ENCODE peak calls at places on chromosomes 3 and 15, in seven cellular contexts. I is mesendoderm, O is neuronal stem cell, Q is H1, J is mesenchymal stem cell, R is H9, S is trophoblast cell. H is an unnamed sample.
A peak's percentile ranks its signal among the peaks of the same experiment; 100 is the strongest.

GRCh38 chr15:68584704-68585573 is 6.1 kb downstream of the CORO2B start:
- DNase-seq in I (no peak), O (no peak), Q (no peak), J (no peak), R (no peak), S (no peak), H (no peak)

GRCh38 chr3:138103466-138103865 is 11.9 kb downstream of the DZIP1L start:
- DNase-seq in I (no peak), O (no peak), Q (no peak), J (no peak), R (no peak), S (no peak), H (no peak)

GRCh38 chr15:51093865-51094605 is 671 bp downstream of the TNFAIP8L3 start:
- DNase-seq in I (peak; percentile 33), O (no peak), Q (no peak), J (no peak), R (no peak), S (no peak), H (no peak)

GRCh38 chr15:83837946-83838571 is 184.1 kb downstream of the ADAMTSL3 start:
- DNase-seq in I (peak; percentile 67), O (peak; percentile 23), Q (peak; percentile 36), J (peak; percentile 17), R (peak; percentile 67), S (no peak), H (peak; percentile 14)

GRCh38 chr3:116051040-116051439 is 394.2 kb downstream of the LSAMP start:
- DNase-seq in I (no peak), O (no peak), Q (no peak), J (no peak), R (no peak), S (no peak), H (no peak)

GRCh38 chr3:16477501-16477900 is 36.0 kb downstream of the RFTN1 start:
- DNase-seq in I (no peak), O (no peak), Q (no peak), J (peak; percentile 73), R (no peak), S (no peak), H (peak; percentile 49)

GRCh38 chr3:34152641-34153040 is 354.2 kb downstream of the PDCD6IP start:
- DNase-seq in I (no peak), O (no peak), Q (no peak), J (no peak), R (no peak), S (no peak), H (no peak)

GRCh38 chr3:115169808-115170207 is 22.7 kb upstream of the ZBTB20 start:
- DNase-seq in I (no peak), O (no peak), Q (no peak), J (no peak), R (no peak), S (no peak), H (no peak)

GRCh38 chr15:64635486-64635815 is 139.9 kb downstream of the RBPMS2 start:
- DNase-seq in I (peak; percentile 69), O (peak; percentile 6), Q (no peak), J (peak; percentile 90), R (no peak), S (no peak), H (peak; percentile 86)

GRCh38 chr15:101718896-101719295 is 5.4 kb downstream of the TARS3 start:
- DNase-seq in I (no peak), O (no peak), Q (no peak), J (no peak), R (no peak), S (no peak), H (no peak)

GRCh38 chr3:133362539-133362938 is 37.3 kb upstream of the BFSP2 start:
- DNase-seq in I (no peak), O (no peak), Q (no peak), J (no peak), R (no peak), S (no peak), H (no peak)

GRCh38 chr3:46991406-46992165 is 12.1 kb downstream of the NBEAL2 start:
- DNase-seq in I (no peak), O (no peak), Q (no peak), J (no peak), R (no peak), S (no peak), H (no peak)

GRCh38 chr15:68352401-68353062 is 75.0 kb downstream of the FEM1B start:
- DNase-seq in I (no peak), O (no peak), Q (no peak), J (peak; percentile 98), R (no peak), S (peak; percentile 7), H (peak; percentile 98)

GRCh38 chr3:146125946-146126345 is 35.0 kb downstream of the PLOD2 start:
- DNase-seq in I (no peak), O (no peak), Q (no peak), J (peak; percentile 87), R (no peak), S (no peak), H (peak; percentile 94)

GRCh38 chr15:91238664-91239428 is 138.8 kb downstream of the SV2B start:
- DNase-seq in I (no peak), O (no peak), Q (no peak), J (no peak), R (no peak), S (no peak), H (no peak)

GRCh38 chr3:178602864-178603263 is 66.6 kb downstream of the KCNMB2 start:
- DNase-seq in I (no peak), O (no peak), Q (no peak), J (no peak), R (no peak), S (no peak), H (no peak)

GRCh38 chr3:127652246-127652995 is 20.3 kb upstream of the ABTB1 start:
- DNase-seq in I (peak; percentile 84), O (peak; percentile 65), Q (no peak), J (peak; percentile 67), R (peak; percentile 83), S (peak; percentile 31), H (peak; percentile 50)

GRCh38 chr3:81462921-81463320 is 298.5 kb downstream of the GBE1 start:
- DNase-seq in I (no peak), O (no peak), Q (no peak), J (no peak), R (no peak), S (no peak), H (no peak)
- H3K18ac ChIP-seq in I (no peak overlapping the region), O (no peak overlapping the region), Q (no peak overlapping the region), J (no peak overlapping the region), R (no peak overlapping the region), S (no peak overlapping the region), H (no peak overlapping the region)

GRCh38 chr3:5585085-5585484 is 397.6 kb downstream of the EDEM1 start:
- DNase-seq in I (no peak), O (no peak), Q (no peak), J (no peak), R (no peak), S (no peak), H (no peak)

GRCh38 chr3:5579342-5579741 is 391.8 kb downstream of the EDEM1 start:
- DNase-seq in I (no peak), O (no peak), Q (no peak), J (no peak), R (no peak), S (no peak), H (no peak)

GRCh38 chr3:5581743-5582142 is 394.2 kb downstream of the EDEM1 start:
- DNase-seq in I (no peak), O (no peak), Q (no peak), J (no peak), R (no peak), S (peak; percentile 49), H (no peak)

GRCh38 chr3:5580821-5581220 is 393.3 kb downstream of the EDEM1 start:
- DNase-seq in I (no peak), O (no peak), Q (no peak), J (no peak), R (no peak), S (no peak), H (no peak)

DNA sequence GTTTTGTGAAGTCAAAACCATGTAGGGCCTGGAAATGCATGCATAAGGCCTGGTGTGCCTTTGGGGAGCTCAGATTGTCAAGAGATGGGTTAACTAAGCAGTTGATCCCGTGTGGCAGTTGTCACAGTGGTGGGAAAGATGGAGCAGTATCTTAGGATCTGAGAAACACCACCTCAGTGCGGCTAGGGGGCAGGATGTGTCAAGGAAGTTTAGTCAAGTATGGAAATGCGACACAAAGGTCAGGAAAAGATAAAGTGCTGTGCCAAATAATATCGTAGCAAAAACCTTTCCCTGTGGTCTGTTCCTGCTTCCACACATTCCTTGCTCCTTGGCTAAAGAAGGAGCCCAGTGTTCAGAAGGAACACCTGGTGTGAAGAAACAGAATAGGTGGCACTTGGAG is 396.4 kb downstream of the EDEM1 start:
- DNase-seq in I (no peak), O (no peak), Q (no peak), J (no peak), R (no peak), S (peak; percentile 5), H (no peak)
- H3K18ac ChIP-seq in I (no peak overlapping the region), O (no peak overlapping the region), Q (no peak overlapping the region), J (no peak overlapping the region), R (no peak overlapping the region), S (no peak overlapping the region), H (no peak overlapping the region)

GRCh38 chr3:125647318-125648014 is 52.2 kb upstream of the OSBPL11 start:
- DNase-seq in I (peak; percentile 42), O (no peak), Q (peak; percentile 23), J (no peak), R (peak; percentile 73), S (peak; percentile 95), H (no peak)

GRCh38 chr3:125643127-125643526 is 47.8 kb upstream of the OSBPL11 start:
- DNase-seq in I (no peak), O (no peak), Q (no peak), J (no peak), R (no peak), S (no peak), H (no peak)

GRCh38 chr3:125644036-125645025 is 49.0 kb upstream of the OSBPL11 start:
- DNase-seq in I (no peak), O (no peak), Q (no peak), J (peak; percentile 45), R (no peak), S (peak; percentile 87), H (peak; percentile 8)

GRCh38 chr3:125641901-125642300 is 46.6 kb upstream of the OSBPL11 start:
- DNase-seq in I (no peak), O (no peak), Q (no peak), J (no peak), R (no peak), S (no peak), H (no peak)

GRCh38 chr3:125645613-125646012 is 50.3 kb upstream of the OSBPL11 start:
- DNase-seq in I (no peak), O (no peak), Q (no peak), J (no peak), R (no peak), S (no peak), H (no peak)
- H3K18ac ChIP-seq in I (no peak overlapping the region), O (no peak overlapping the region), Q (no peak overlapping the region), J (no peak overlapping the region), R (no peak overlapping the region), S (no peak overlapping the region), H (no peak overlapping the region)

DNA sequence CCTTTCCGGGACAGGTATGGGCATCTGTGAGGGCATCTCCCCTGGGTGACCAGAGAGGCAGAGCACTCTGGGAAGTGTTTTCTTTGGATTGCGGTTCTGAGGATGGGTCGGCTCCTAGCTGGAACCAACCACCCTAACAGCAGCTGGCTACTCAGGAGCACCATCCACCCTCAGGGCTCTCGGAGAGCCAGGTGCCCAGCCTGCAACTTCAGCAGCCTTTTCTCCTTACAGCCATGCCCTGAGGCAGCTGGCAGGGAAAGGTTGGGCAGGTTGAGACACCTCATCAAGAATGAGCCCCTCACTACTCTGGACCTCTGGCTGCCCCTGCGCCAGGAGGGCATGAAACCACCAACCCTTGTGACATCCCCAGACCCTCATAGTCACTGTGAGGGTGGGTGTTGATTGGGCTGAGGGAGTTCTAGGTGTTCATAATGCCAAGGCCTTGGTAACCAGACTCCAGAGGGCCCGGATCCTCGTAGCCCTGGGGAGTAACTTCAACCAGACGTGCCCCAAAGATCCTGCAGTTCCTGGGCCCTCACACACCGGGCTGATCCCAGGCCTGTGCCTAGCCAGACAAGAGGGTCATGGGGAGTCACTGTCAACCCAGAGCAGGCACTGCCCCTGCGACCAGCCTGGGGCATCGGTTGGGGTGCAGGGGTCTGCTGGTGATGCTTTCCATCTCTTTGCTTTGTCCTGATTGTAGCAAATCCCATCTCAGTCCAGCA is 114.4 kb upstream of the ABHD17C start:
- DNase-seq in I (no peak), O (no peak), Q (no peak), J (no peak), R (peak; percentile 20), S (peak; percentile 40), H (no peak)
- H3K18ac ChIP-seq in I (no peak overlapping the region), O (no peak overlapping the region), Q (no peak overlapping the region), J (no peak overlapping the region), R (no peak overlapping the region), S (no peak overlapping the region), H (no peak overlapping the region)